ENCODE peak calls at places on chromosome 18, in six cellular contexts. O is CD8-positive, alpha-beta T cell; J is IMR-90; K is NCI-H526 treated with DMSO at 0.1 percent for 48 hours; I is HFFc6; U is H7. Y is an unnamed sample.

GRCh38 chr18:837922-838321 is 25.9 kb upstream of the YES1 start:
- DNase-seq in O (no peak), J (no peak), K (no peak), I (no peak), U (no peak), Y (no peak)

GRCh38 chr18:52536039-52536438 is 196.0 kb downstream of the DCC start:
- DNase-seq in O (no peak), J (no peak), K (no peak), I (no peak), U (no peak), Y (no peak)

GRCh38 chr18:62725896-62726295 is 10.6 kb downstream of the PHLPP1 start:
- DNase-seq in O (no peak), J (no peak), K (no peak), I (no peak), U (no peak), Y (no peak)

GRCh38 chr18:32753656-32754221 is 19.1 kb downstream of the KLHL14 start:
- DNase-seq in O (no peak), J (no peak), K (no peak), I (no peak), U (no peak), Y (no peak)

GRCh38 chr18:8818982-8819381 is 113.6 kb downstream of the MTCL1 start:
- DNase-seq in O (no peak), J (no peak), K (no peak), I (no peak), U (no peak), Y (no peak)

GRCh38 chr18:8976606-8977005 is 125.9 kb upstream of the NDUFV2 start:
- DNase-seq in O (no peak), J (peak; percentile 76), K (no peak), I (no peak), U (no peak), Y (no peak)

GRCh38 chr18:46569211-46569610 is 87.8 kb downstream of the LOXHD1 start:
- DNase-seq in O (no peak), J (no peak), K (no peak), I (no peak), U (no peak), Y (no peak)

GRCh38 chr18:62510744-62511143 is 12.1 kb upstream of the ZCCHC2 start:
- DNase-seq in O (no peak), J (no peak), K (no peak), I (no peak), U (no peak), Y (no peak)

GRCh38 chr18:34933880-34934689 is 107.1 kb upstream of the MAPRE2 start:
- DNase-seq in O (no peak), J (peak; percentile 31), K (no peak), I (no peak), U (no peak), Y (peak; percentile 35)

GRCh38 chr18:2326999-2327398 is 244.3 kb downstream of the METTL4 start:
- DNase-seq in O (no peak), J (no peak), K (no peak), I (no peak), U (no peak), Y (no peak)

GRCh38 chr18:12279781-12280531 is 25.8 kb downstream of the CIDEA start:
- DNase-seq in O (no peak), J (no peak), K (no peak), I (no peak), U (no peak), Y (no peak)

GRCh38 chr18:1999387-1999786 is 571.9 kb downstream of the METTL4 start:
- DNase-seq in O (no peak), J (no peak), K (no peak), I (no peak), U (no peak), Y (no peak)

GRCh38 chr18:51425475-51425874 is 228.0 kb upstream of the MEX3C start:
- DNase-seq in O (no peak), J (no peak), K (no peak), I (no peak), U (no peak), Y (no peak)

GRCh38 chr18:52652451-52652850 is 312.5 kb downstream of the DCC start:
- DNase-seq in O (no peak), J (no peak), K (no peak), I (no peak), U (no peak), Y (no peak)

GRCh38 chr18:62118324-62118723 is 68.5 kb downstream of the PIGN start:
- DNase-seq in O (no peak), J (peak; percentile 81), K (no peak), I (peak; percentile 45), U (no peak), Y (peak; percentile 54)